ENCODE peak calls at places on chromosomes 4 and X, in four cellular contexts. E is upper lobe of right lung, K is mesothelial cell of epicardium, L is HFF-Myc. A is an unnamed sample.

GRCh38 chr4:154491341-154491679 is 289 bp downstream of the DCHS2 start:
- DNase-seq in K (no peak), E (no peak), L (no peak), A (no peak)

GRCh38 chr4:1242506-1243450 is 6.2 kb downstream of the CTBP1 start:
- DNase-seq in K (peak; percentile 35), L (no peak), E (peak; percentile 32), A (no peak)

GRCh38 chr4:168755643-168756482 is 254.2 kb downstream of the CBR4 start:
- DNase-seq in K (no peak), L (no peak), E (no peak), A (no peak)

GRCh38 chr4:183255487-183255886 is 64.6 kb downstream of the CLDN22 start:
- DNase-seq in K (no peak), L (no peak), E (no peak), A (no peak)

GRCh38 chrX:1305411-1305810 is 31.2 kb upstream of the IL3RA start:
- DNase-seq in E (no peak), K (no peak), L (no peak), A (no peak)

GRCh38 chr4:85420831-85421230 is 54.1 kb upstream of the ARHGAP24 start:
- DNase-seq in E (no peak), L (no peak), K (no peak), A (no peak)

GRCh38 chrX:17680732-17681413 is 56.4 kb upstream of the SCML1 start:
- DNase-seq in L (no peak), E (no peak), K (no peak), A (peak; percentile 39)

GRCh38 chr4:25128671-25129070 is 31.6 kb downstream of the SEPSECS start:
- DNase-seq in E (no peak), L (no peak), K (no peak), A (no peak)

GRCh38 chr4:135385830-135386581 is 1184.4 kb upstream of the PABPC4L start:
- DNase-seq in E (no peak), K (no peak), L (no peak), A (no peak)

GRCh38 chr4:140049024-140049923 is 104.7 kb downstream of the MAML3 start:
- DNase-seq in K (peak; percentile 44), E (peak; percentile 65), L (no peak), A (no peak)

GRCh38 chrX:20680998-20681397 is 414.3 kb upstream of the RPS6KA3 start:
- DNase-seq in E (no peak), K (no peak), L (no peak), A (no peak)

GRCh38 chr4:22969314-22969896 is 276.7 kb downstream of the GBA3 start:
- DNase-seq in E (no peak), L (no peak), K (no peak), A (no peak)

GRCh38 chrX:147602297-147602696 is 309.4 kb upstream of the FMR1 start:
- DNase-seq in K (no peak), E (no peak), L (no peak), A (no peak)

GRCh38 chr4:109266236-109266635 is 36.2 kb downstream of the COL25A1 start:
- DNase-seq in K (no peak), L (no peak), E (no peak), A (no peak)

GRCh38 chrX:120446503-120446902 is 22.6 kb downstream of the LAMP2 start:
- DNase-seq in L (peak; percentile 37), E (no peak), K (no peak), A (no peak)

GRCh38 chrX:152907084-152907651 is 9.3 kb downstream of the ZNF185 start:
- DNase-seq in K (peak; percentile 50), L (no peak), E (no peak), A (no peak)

GRCh38 chr4:14719053-14719452 is 283.2 kb upstream of the CPEB2 start:
- DNase-seq in K (no peak), E (no peak), L (no peak), A (peak; percentile 10)

GRCh38 chr4:184684491-184685189 is 35.1 kb downstream of the PRIMPOL start:
- DNase-seq in K (no peak), E (no peak), L (no peak), A (no peak)

GRCh38 chrX:137549073-137549472 is 16.9 kb upstream of the ZIC3 start:
- DNase-seq in K (no peak), L (no peak), E (no peak), A (no peak)

GRCh38 chr4:37663552-37663951 is 22.6 kb downstream of the RELL1 start:
- DNase-seq in K (no peak), L (no peak), E (no peak), A (no peak)

GRCh38 chr4:139188648-139189416 is 11.8 kb upstream of the ELF2 start:
- DNase-seq in K (no peak), L (no peak), E (no peak), A (no peak)

GRCh38 chr4:11367371-11367770 is 61.3 kb downstream of the HS3ST1 start:
- DNase-seq in K (peak; percentile 49), L (no peak), E (no peak), A (no peak)

GRCh38 chrX:1283093-1283492 is 14.5 kb downstream of the CSF2RA start:
- DNase-seq in K (no peak), L (no peak), E (no peak), A (no peak)

GRCh38 chr4:93084599-93085305 is 743.8 kb upstream of the ATOH1 start:
- DNase-seq in L (no peak), K (no peak), E (no peak), A (no peak)

GRCh38 chrX:41827886-41828285 is 95.5 kb downstream of the CASK start:
- DNase-seq in L (no peak), E (no peak), K (no peak), A (no peak)

GRCh38 chr4:112312610-112313239 is 15.6 kb downstream of the ALPK1 start:
- DNase-seq in K (no peak), E (no peak), L (no peak), A (no peak)

GRCh38 chr4:3270141-3270611 is 21.2 kb downstream of the MSANTD1 start:
- DNase-seq in E (no peak), L (no peak), K (no peak), A (no peak)

GRCh38 chrX:154714925-154715324 is 36.0 kb downstream of the GAB3 start:
- DNase-seq in L (no peak), K (no peak), E (no peak), A (no peak)
- TF ChIP-seq CTCF in L (peak; percentile 59), K (peak; percentile 76), E (peak; percentile 68), A (peak; percentile 79)

DNA sequence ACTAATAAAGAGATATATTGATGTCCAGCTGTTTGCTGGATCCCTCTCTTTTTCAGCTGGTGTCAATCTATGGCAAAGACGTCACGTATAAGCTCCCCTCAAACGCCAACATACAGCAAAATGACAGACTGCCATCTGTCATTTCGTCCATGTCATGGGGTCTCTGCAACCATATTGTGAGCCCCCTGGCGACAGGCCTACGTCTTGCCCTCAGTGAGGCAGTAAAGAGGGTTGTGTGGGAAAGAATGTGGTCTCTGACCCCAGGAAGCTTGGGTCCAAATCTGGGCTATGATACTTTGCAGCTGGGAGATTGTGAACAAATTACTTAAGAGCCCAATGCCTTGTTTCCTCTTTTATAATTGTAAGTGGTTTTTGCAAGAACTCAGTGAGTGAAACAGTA is 7.4 kb downstream of the SUPT20HL2 start:
- DNase-seq in K (no peak), E (no peak), L (no peak), A (no peak)
- TF ChIP-seq CTCF in K (no peak), E (peak; percentile 4), L (no peak), A (no peak)

GRCh38 chr4:151933122-151933827 is 172.5 kb upstream of the GATB start:
- DNase-seq in K (no peak), E (no peak), L (no peak), A (no peak)
- TF ChIP-seq CTCF in K (no peak), E (no peak), L (no peak), A (no peak)

DNA sequence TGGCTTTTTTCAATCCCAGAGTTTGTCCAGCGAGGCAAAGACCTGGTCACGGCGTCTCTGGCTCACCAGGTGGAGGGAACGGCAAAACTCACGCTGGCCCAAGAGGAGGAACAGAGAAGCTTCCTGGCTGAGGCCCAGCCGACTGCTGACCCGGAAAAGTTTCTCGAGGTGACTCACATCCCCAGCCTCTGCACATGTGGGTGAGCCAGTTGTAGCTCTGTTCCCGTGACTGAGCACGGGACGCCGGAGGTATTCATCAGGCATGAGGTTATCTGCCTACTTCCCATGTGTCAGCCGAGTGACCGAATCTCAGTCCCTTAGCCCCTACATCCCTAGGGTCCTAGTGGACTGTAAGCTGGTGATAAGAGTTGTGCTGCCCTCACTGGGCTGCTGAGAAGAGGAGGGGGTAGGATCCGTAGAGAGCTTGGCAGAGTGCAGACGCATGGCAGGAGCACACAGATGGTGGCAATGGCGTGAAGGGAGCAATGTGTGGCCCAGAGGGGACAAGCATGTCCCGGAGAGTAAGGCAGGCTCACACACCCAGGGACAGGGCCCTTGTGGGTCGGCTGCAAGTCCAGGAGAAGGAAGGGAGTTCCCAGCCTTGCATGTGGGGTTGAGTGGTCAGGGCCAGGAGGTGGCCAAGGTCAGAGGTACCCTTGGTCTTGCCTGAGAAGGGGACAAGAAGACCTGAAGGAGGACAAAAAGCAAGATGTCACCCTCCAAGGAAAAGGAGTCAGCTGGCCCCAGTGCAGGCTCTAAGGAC is 42.9 kb downstream of the EVC start:
- DNase-seq in E (peak; percentile 45), L (peak; percentile 89), K (peak; percentile 32), A (peak; percentile 57)
- TF ChIP-seq CTCF in E (no peak), L (no peak), K (no peak), A (no peak)

GRCh38 chrX:131703646-131704045 is 159.8 kb downstream of the OR13H1 start:
- DNase-seq in L (no peak), E (no peak), K (no peak), A (no peak)

GRCh38 chrX:131709553-131709952 is 165.7 kb downstream of the OR13H1 start:
- DNase-seq in E (no peak), K (no peak), L (no peak), A (no peak)

DNA sequence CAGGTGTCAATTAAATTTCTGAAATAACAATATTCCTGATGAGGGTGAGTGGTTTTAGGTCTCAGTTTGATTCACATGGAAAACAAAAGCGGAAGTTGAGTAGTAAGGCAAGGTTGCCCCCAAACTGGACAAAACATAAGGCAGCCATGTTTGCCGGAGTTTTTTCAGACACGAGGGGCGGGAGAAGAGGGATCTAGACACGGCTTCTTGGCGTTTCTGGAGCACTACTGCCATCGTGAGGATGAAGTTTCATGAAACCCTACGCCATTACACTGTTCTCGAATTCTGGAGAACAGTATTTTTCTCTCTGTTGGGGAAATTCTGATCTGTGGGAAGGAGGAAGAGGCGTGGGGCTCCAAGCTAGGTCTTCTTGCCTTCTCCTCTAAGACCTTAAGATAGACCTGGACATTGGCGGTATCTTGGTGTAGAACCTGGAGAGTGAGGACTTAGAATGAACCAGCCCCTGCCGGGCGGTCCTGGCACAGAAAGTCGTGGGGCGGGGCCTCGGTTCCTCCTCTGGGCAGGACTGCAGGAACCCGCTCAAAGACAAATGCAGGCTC is 160.3 kb downstream of the OR13H1 start:
- DNase-seq in E (no peak), K (no peak), L (no peak), A (peak; percentile 75)
- TF ChIP-seq CTCF in E (no peak), K (no peak), L (no peak), A (peak; percentile 40)

GRCh38 chr4:47463235-47463956 is at the start of gene COMMD8:
- DNase-seq in L (peak; percentile 89), E (peak; percentile 98), K (peak; percentile 97), A (peak; percentile 89)
- TF ChIP-seq CTCF in L (no peak), E (peak; percentile 41), K (peak; percentile 23), A (peak; percentile 27)

A was measured in AG09319.